ENCODE peak calls at places on chromosomes 12 and 14, in five cellular contexts. I is neural progenitor cell, P is heart left ventricle, Z is A549, K is neuronal stem cell. H is an unnamed sample.

GRCh38 chr14:74661726-74662450 is 49.9 kb upstream of the LTBP2 start:
- DNase-seq in I (no peak), P (no peak), Z (no peak), K (no peak), H (no peak)

GRCh38 chr14:68715032-68715924 is 77.6 kb downstream of the ZFP36L1 start:
- DNase-seq in I (no peak), P (no peak), Z (no peak), K (no peak), H (no peak)

GRCh38 chr12:57280234-57281062 is 29.5 kb upstream of the STAC3 start:
- DNase-seq in I (no peak), P (no peak), Z (peak; percentile 78), K (no peak), H (peak; percentile 75)

GRCh38 chr12:71755146-71755892 is 656 bp downstream of the RAB21 start:
- DNase-seq in I (peak; percentile 12), P (peak; percentile 74), Z (peak; percentile 36), K (no peak), H (peak; percentile 59)

GRCh38 chr12:100842156-100842555 is 47.6 kb downstream of the ANO4 start:
- DNase-seq in I (no peak), P (no peak), Z (no peak), K (no peak), H (no peak)

GRCh38 chr14:24052656-24053547 is 1.1 kb downstream of the CARMIL3 start:
- DNase-seq in I (no peak), P (no peak), Z (no peak), K (no peak), H (peak; percentile 15)

GRCh38 chr12:122870867-122871664 is 24.9 kb downstream of the VPS37B start:
- DNase-seq in I (peak; percentile 80), P (peak; percentile 62), Z (no peak), K (no peak), H (peak; percentile 71)

GRCh38 chr14:75443203-75443969 is 15.6 kb downstream of the JDP2 start:
- DNase-seq in I (no peak), P (no peak), Z (no peak), K (no peak), H (no peak)

GRCh38 chr12:11705010-11705409 is 55.5 kb downstream of the ETV6 start:
- DNase-seq in I (no peak), P (no peak), Z (peak; percentile 14), K (no peak), H (peak; percentile 44)

GRCh38 chr14:101404426-101405170 is 156.7 kb upstream of the DIO3 start:
- DNase-seq in I (no peak), P (no peak), Z (no peak), K (no peak), H (no peak)

GRCh38 chr14:22555573-22556011 is 33.4 kb downstream of the DAD1 start:
- DNase-seq in I (no peak), P (no peak), Z (no peak), K (no peak), H (no peak)

GRCh38 chr14:59819446-59820088 is 51.0 kb downstream of the RTN1 start:
- DNase-seq in I (no peak), P (no peak), Z (no peak), K (no peak), H (no peak)

GRCh38 chr14:35715079-35715478 is 94.0 kb downstream of the RALGAPA1 start:
- DNase-seq in I (no peak), P (no peak), Z (no peak), K (no peak), H (no peak)

GRCh38 chr12:49990269-49990668 is 17.5 kb downstream of the AQP6 start:
- DNase-seq in I (no peak), P (no peak), Z (no peak), K (no peak), H (no peak)

GRCh38 chr12:11486623-11487444 is 91.5 kb upstream of the PRB2 start:
- DNase-seq in I (peak; percentile 93), P (peak; percentile 74), Z (peak; percentile 62), K (peak; percentile 80), H (peak; percentile 88)

GRCh38 chr12:92538970-92539749 is 163.6 kb upstream of the PLEKHG7 start:
- DNase-seq in I (no peak), P (no peak), Z (no peak), K (no peak), H (no peak)

GRCh38 chr14:88598097-88598675 is 35.3 kb downstream of the ZC3H14 start:
- DNase-seq in I (no peak), P (no peak), Z (no peak), K (no peak), H (no peak)

GRCh38 chr14:72965249-72965648 is 39.0 kb downstream of the DCAF4 start:
- DNase-seq in I (no peak), P (no peak), Z (no peak), K (no peak), H (no peak)

GRCh38 chr12:31959701-31960391 is 631 bp downstream of the RESF1 start:
- DNase-seq in I (peak; percentile 57), P (peak; percentile 86), Z (peak; percentile 36), K (peak; percentile 38), H (peak; percentile 63)

GRCh38 chr14:69685716-69686115 is 74.3 kb downstream of the SUSD6 start:
- DNase-seq in I (no peak), P (peak; percentile 72), Z (no peak), K (no peak), H (peak; percentile 63)

GRCh38 chr14:87629788-87630187 is 363.2 kb downstream of the GALC start:
- DNase-seq in I (peak; percentile 13), P (no peak), Z (no peak), K (no peak), H (no peak)

GRCh38 chr14:102523200-102524025 is 13.8 kb upstream of the ANKRD9 start:
- DNase-seq in I (no peak), P (peak; percentile 66), Z (no peak), K (no peak), H (no peak)

GRCh38 chr14:51539571-51540037 is 112.1 kb upstream of the FRMD6 start:
- DNase-seq in I (no peak), P (no peak), Z (peak; percentile 29), K (no peak), H (no peak)

GRCh38 chr12:112946236-112947000 is 8.1 kb downstream of the OAS3 start:
- DNase-seq in I (no peak), P (no peak), Z (no peak), K (no peak), H (no peak)

GRCh38 chr14:28671425-28671824 is 95.2 kb upstream of the FOXG1 start:
- DNase-seq in I (no peak), P (no peak), Z (no peak), K (no peak), H (no peak)

GRCh38 chr12:52148541-52149181 is 43.2 kb downstream of the KRT80 start:
- DNase-seq in I (no peak), P (peak; percentile 64), Z (peak; percentile 83), K (no peak), H (no peak)

GRCh38 chr12:20883288-20883687 is 72.8 kb downstream of the SLCO1B3 start:
- DNase-seq in I (no peak), P (no peak), Z (no peak), K (no peak), H (peak; percentile 74)

GRCh38 chr12:128815779-128816642 is 7.7 kb downstream of the SLC15A4 start:
- DNase-seq in I (no peak), P (no peak), Z (no peak), K (no peak), H (no peak)

GRCh38 chr12:93989913-93990312 is 158.5 kb upstream of the PLXNC1 start:
- DNase-seq in I (no peak), P (no peak), Z (no peak), K (no peak), H (no peak)

DNA sequence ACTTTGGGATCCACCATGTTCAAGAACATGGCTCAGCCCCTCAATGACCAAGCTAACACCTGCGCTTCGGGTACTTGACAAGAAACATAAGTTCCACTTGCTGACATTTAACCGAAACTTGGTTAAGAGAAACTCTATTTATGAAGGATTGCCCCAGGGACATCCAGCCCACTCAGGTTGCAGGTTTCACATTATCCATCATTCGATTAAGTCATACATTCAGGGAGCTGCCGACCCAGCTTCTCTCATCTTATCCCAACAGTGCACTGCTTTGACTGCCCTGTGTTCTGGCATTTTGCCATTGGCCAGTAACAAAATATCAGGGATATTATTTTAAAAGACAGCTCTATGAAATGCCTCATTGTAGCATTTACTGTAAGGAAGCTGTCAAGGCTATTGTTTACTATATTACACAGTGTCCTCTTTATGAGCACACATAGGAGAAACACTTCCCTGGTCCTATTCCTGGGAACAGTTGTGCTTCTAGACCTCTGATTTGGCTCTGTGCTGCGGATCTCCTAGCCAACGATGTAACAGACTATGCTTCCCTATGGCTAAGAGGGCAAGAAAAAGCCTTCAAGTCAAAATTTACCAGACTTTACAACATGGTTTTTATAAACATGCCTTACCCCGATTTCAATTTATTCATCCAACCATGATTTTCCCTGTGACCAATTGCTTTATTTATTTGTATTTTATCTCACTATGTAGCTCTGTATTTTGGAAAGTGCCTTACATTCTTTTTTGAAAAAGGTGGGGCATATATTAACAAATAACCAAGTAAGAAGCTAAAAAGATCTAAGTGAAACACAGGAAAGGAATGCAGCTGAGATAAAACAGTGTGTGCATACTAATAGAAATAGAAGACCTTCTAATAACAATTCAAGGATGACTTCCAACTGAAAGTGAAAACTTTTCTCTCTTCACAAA is 109.3 kb downstream of the ITPR2 start:
- DNase-seq in I (no peak), P (no peak), Z (no peak), K (no peak), H (peak; percentile 32)
- H3K4me3 ChIP-seq in I (no peak overlapping the region), P (no peak overlapping the region), Z (no peak overlapping the region), K (no peak overlapping the region), H (no peak overlapping the region)

DNA sequence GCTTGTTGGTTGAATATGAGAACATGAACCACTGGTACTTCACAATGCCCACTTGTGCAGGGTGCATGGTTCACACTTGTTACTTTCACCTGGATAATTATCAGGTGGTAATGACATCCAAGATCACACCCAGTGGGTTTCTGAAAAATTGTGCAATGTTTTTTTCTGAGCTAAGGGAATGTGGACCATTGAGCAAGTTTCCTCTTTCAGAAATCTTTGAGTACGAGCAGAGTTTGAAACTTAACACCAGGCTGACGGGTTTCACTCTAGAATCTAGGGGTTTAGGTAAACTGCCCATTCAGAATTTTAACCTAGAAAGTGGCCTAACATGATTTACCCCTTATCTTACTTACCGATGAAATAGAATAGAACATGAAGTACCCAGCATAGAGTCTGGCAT is 389.6 kb downstream of the PAWR start:
- DNase-seq in I (no peak), P (no peak), Z (no peak), K (no peak), H (no peak)
- H3K4me1 ChIP-seq in I (no peaks in the 10 kb centered on the region), P (no peaks in the 10 kb centered on the region), Z (peaks cover 50% of the 10 kb centered on the region), K (no peaks in the 10 kb centered on the region), H (no peaks in the 10 kb centered on the region)

DNA sequence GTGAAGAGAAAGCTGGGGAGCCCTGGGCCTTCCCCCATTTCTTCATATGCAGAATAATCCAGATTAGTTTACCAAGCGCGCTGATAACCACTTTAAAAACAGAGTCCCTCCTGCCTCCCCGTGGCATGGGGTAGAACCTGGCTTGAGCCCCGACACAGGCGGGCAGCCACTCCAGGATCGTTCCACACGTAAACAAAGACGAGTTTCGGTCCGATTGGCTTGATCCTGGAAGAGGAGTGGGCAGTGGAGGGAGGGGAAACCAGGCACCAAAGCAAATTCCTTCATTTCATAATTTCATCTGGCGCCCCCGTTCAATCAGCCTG is 909 bp upstream of the GPRC5A start:
- DNase-seq in I (no peak), P (no peak), Z (peak; percentile 48), K (no peak), H (no peak)
- H3K4me3 ChIP-seq in I (peak overlapping the region; percentile 51), P (peak overlapping the region; percentile 48), Z (peak overlapping the region; percentile 54), K (peak overlapping the region; percentile 41), H (no peak overlapping the region)

GRCh38 chr12:23770202-23770938 is 179.1 kb downstream of the SOX5 start:
- DNase-seq in I (no peak), P (no peak), Z (no peak), K (no peak), H (no peak)
- H3K4me1 ChIP-seq in I (peaks cover 56% of the 10 kb centered on the region), P (no peaks in the 10 kb centered on the region), Z (no peaks in the 10 kb centered on the region), K (peaks cover 10% of the 10 kb centered on the region), H (no peaks in the 10 kb centered on the region)

H was measured in adrenal gland.